ENCODE peak calls at places on chromosomes 2 and 18, in six cellular contexts. One of them, this sample, is unnamed. For H3K9me3, the result is how much of the 10 kb centered on the place peaks cover.

GRCh38 chr2:29517421-29517820 is 402.2 kb downstream of the CLIP4 start:
- DNase-seq in PC-9: no peak
- DNase-seq in osteoblast: no peak
- DNase-seq in CD4-positive, alpha-beta T cell: no peak
- DNase-seq in testis: no peak
- DNase-seq in AG04450: no peak
- DNase-seq in this sample: no peak

GRCh38 chr2:40279479-40279878 is 172.4 kb downstream of the SLC8A1 start:
- DNase-seq in testis: no peak
- DNase-seq in AG04450: no peak
- DNase-seq in osteoblast: no peak
- DNase-seq in CD4-positive, alpha-beta T cell: no peak
- DNase-seq in PC-9: no peak
- DNase-seq in this sample: no peak

GRCh38 chr2:110101280-110101844 is 14.3 kb downstream of the MALL start:
- DNase-seq in osteoblast: peak
- DNase-seq in PC-9: peak
- DNase-seq in CD4-positive, alpha-beta T cell: no peak
- DNase-seq in AG04450: peak
- DNase-seq in testis: peak
- DNase-seq in this sample: no peak

GRCh38 chr2:72770879-72771461 is 54.9 kb downstream of the EXOC6B start:
- DNase-seq in CD4-positive, alpha-beta T cell: no peak
- DNase-seq in testis: peak
- DNase-seq in AG04450: peak
- DNase-seq in PC-9: peak
- DNase-seq in osteoblast: peak
- DNase-seq in this sample: peak

GRCh38 chr18:11570770-11571169 is 38.6 kb upstream of the SLC35G4 start:
- DNase-seq in osteoblast: no peak
- DNase-seq in CD4-positive, alpha-beta T cell: no peak
- DNase-seq in AG04450: no peak
- DNase-seq in PC-9: no peak
- DNase-seq in testis: no peak
- DNase-seq in this sample: no peak

GRCh38 chr2:187206071-187206470 is 242.0 kb downstream of the CALCRL start:
- DNase-seq in CD4-positive, alpha-beta T cell: no peak
- DNase-seq in AG04450: no peak
- DNase-seq in testis: no peak
- DNase-seq in osteoblast: no peak
- DNase-seq in PC-9: no peak
- DNase-seq in this sample: no peak

GRCh38 chr2:211161236-211161635 is 604.8 kb downstream of the CPS1 start:
- DNase-seq in osteoblast: no peak
- DNase-seq in PC-9: no peak
- DNase-seq in testis: no peak
- DNase-seq in CD4-positive, alpha-beta T cell: no peak
- DNase-seq in AG04450: no peak
- DNase-seq in this sample: no peak

GRCh38 chr2:118992740-118993391 is 50.9 kb downstream of the MARCO start:
- DNase-seq in testis: no peak
- DNase-seq in CD4-positive, alpha-beta T cell: no peak
- DNase-seq in AG04450: no peak
- DNase-seq in PC-9: peak
- DNase-seq in osteoblast: no peak
- DNase-seq in this sample: no peak

GRCh38 chr18:9172506-9173127 is 36.0 kb downstream of the ANKRD12 start:
- DNase-seq in osteoblast: no peak
- DNase-seq in AG04450: no peak
- DNase-seq in testis: no peak
- DNase-seq in CD4-positive, alpha-beta T cell: no peak
- DNase-seq in PC-9: no peak
- DNase-seq in this sample: no peak

GRCh38 chr2:37688771-37689468 is 17.5 kb upstream of the CDC42EP3 start:
- DNase-seq in testis: no peak
- DNase-seq in CD4-positive, alpha-beta T cell: no peak
- DNase-seq in AG04450: peak
- DNase-seq in osteoblast: no peak
- DNase-seq in PC-9: peak
- DNase-seq in this sample: no peak

GRCh38 chr2:173647681-173648350 is 293.1 kb downstream of the CDCA7 start:
- DNase-seq in CD4-positive, alpha-beta T cell: no peak
- DNase-seq in osteoblast: no peak
- DNase-seq in testis: no peak
- DNase-seq in AG04450: no peak
- DNase-seq in PC-9: no peak
- DNase-seq in this sample: no peak

GRCh38 chr2:404581-404980 is 116.7 kb upstream of the ALKAL2 start:
- DNase-seq in CD4-positive, alpha-beta T cell: no peak
- DNase-seq in PC-9: no peak
- DNase-seq in osteoblast: no peak
- DNase-seq in testis: no peak
- DNase-seq in AG04450: no peak
- DNase-seq in this sample: no peak

GRCh38 chr2:132448771-132449170 is 32.2 kb downstream of the GPR39 start:
- DNase-seq in osteoblast: no peak
- DNase-seq in testis: no peak
- DNase-seq in AG04450: peak
- DNase-seq in PC-9: no peak
- DNase-seq in CD4-positive, alpha-beta T cell: no peak
- DNase-seq in this sample: peak

GRCh38 chr2:71846669-71847291 is 300.9 kb downstream of the CYP26B1 start:
- DNase-seq in PC-9: peak
- DNase-seq in CD4-positive, alpha-beta T cell: no peak
- DNase-seq in testis: no peak
- DNase-seq in AG04450: no peak
- DNase-seq in osteoblast: peak
- DNase-seq in this sample: no peak

GRCh38 chr2:11427224-11427623 is 38.7 kb downstream of the E2F6 start:
- DNase-seq in PC-9: no peak
- DNase-seq in testis: no peak
- DNase-seq in CD4-positive, alpha-beta T cell: no peak
- DNase-seq in AG04450: no peak
- DNase-seq in osteoblast: no peak
- DNase-seq in this sample: no peak

GRCh38 chr2:148842050-148842449 is 33.0 kb upstream of the KIF5C start:
- DNase-seq in CD4-positive, alpha-beta T cell: no peak
- DNase-seq in osteoblast: no peak
- DNase-seq in testis: no peak
- DNase-seq in PC-9: no peak
- DNase-seq in AG04450: no peak
- DNase-seq in this sample: no peak
- TF ChIP-seq CTCF in CD4-positive, alpha-beta T cell: no peak
- TF ChIP-seq CTCF in osteoblast: no peak
- TF ChIP-seq CTCF in testis: no peak
- TF ChIP-seq CTCF in PC-9: no peak
- TF ChIP-seq CTCF in AG04450: no peak
- TF ChIP-seq CTCF in this sample: no peak

DNA sequence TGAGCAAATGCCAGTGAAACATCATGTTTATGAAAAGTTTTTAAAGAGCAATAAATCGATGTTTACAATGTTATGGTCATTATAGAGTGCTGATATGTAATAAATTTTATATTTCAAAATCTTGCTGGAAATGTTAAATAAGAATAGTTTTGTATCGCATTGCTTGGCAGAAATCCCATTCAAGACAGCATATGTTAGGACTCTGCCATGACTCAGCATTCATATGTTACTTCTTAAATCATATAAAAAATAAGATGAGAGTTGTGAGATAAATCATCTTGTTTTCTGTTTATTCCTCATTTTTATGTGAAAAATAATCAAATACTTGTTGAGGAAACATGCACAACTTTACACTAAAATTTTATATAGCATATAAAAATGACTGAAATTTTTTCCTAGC is 949.9 kb upstream of the NRXN1 start:
- DNase-seq in AG04450: no peak
- DNase-seq in PC-9: no peak
- DNase-seq in osteoblast: no peak
- DNase-seq in testis: no peak
- DNase-seq in CD4-positive, alpha-beta T cell: no peak
- DNase-seq in this sample: no peak
- H3K9me3 ChIP-seq in AG04450: under half
- H3K9me3 ChIP-seq in PC-9: under half
- H3K9me3 ChIP-seq in osteoblast: under half
- H3K9me3 ChIP-seq in testis: under half
- H3K9me3 ChIP-seq in CD4-positive, alpha-beta T cell: under half
- H3K9me3 ChIP-seq in this sample: under half

GRCh38 chr2:59096952-59097351 is 855.8 kb upstream of the FANCL start:
- DNase-seq in osteoblast: no peak
- DNase-seq in PC-9: no peak
- DNase-seq in testis: no peak
- DNase-seq in CD4-positive, alpha-beta T cell: no peak
- DNase-seq in AG04450: no peak
- DNase-seq in this sample: no peak
- TF ChIP-seq CTCF in osteoblast: no peak
- TF ChIP-seq CTCF in PC-9: no peak
- TF ChIP-seq CTCF in testis: no peak
- TF ChIP-seq CTCF in CD4-positive, alpha-beta T cell: no peak
- TF ChIP-seq CTCF in AG04450: no peak
- TF ChIP-seq CTCF in this sample: no peak

GRCh38 chr2:112768432-112768831 is 4.0 kb upstream of the CKAP2L start:
- DNase-seq in CD4-positive, alpha-beta T cell: no peak
- DNase-seq in testis: no peak
- DNase-seq in AG04450: no peak
- DNase-seq in PC-9: peak
- DNase-seq in osteoblast: no peak
- DNase-seq in this sample: no peak
- H3K9me3 ChIP-seq in CD4-positive, alpha-beta T cell: under half
- H3K9me3 ChIP-seq in testis: under half
- H3K9me3 ChIP-seq in AG04450: under half
- H3K9me3 ChIP-seq in PC-9: under half
- H3K9me3 ChIP-seq in osteoblast: under half
- H3K9me3 ChIP-seq in this sample: under half